ENCODE peak calls at places on chromosomes 2 and 18, in eight cellular contexts. One of them, this sample, is unnamed.

GRCh38 chr2:80548469-80548868 is 243.9 kb upstream of the LRRTM1 start:
- DNase-seq in HL-60: no peak
- DNase-seq in endothelial cell of umbilical vein: no peak
- DNase-seq in stomach: peak; percentile 40
- DNase-seq in transverse colon: no peak
- DNase-seq in sigmoid colon: no peak
- DNase-seq in GM12878: no peak
- DNase-seq in upper lobe of left lung: no peak
- DNase-seq in this sample: no peak

GRCh38 chr2:169693344-169693743 is 861 bp downstream of the CFAP210 start:
- DNase-seq in HL-60: peak; percentile 14
- DNase-seq in endothelial cell of umbilical vein: peak; percentile 31
- DNase-seq in stomach: no peak
- DNase-seq in transverse colon: no peak
- DNase-seq in sigmoid colon: no peak
- DNase-seq in GM12878: no peak
- DNase-seq in upper lobe of left lung: no peak
- DNase-seq in this sample: no peak

GRCh38 chr18:74898965-74899364 is 301.3 kb downstream of the ZNF407 start:
- DNase-seq in HL-60: no peak
- DNase-seq in endothelial cell of umbilical vein: peak; percentile 51
- DNase-seq in stomach: no peak
- DNase-seq in transverse colon: no peak
- DNase-seq in sigmoid colon: no peak
- DNase-seq in GM12878: no peak
- DNase-seq in upper lobe of left lung: no peak
- DNase-seq in this sample: no peak

GRCh38 chr2:140248623-140249022 is 1468.4 kb upstream of the NXPH2 start:
- DNase-seq in HL-60: no peak
- DNase-seq in endothelial cell of umbilical vein: no peak
- DNase-seq in stomach: no peak
- DNase-seq in transverse colon: no peak
- DNase-seq in sigmoid colon: no peak
- DNase-seq in GM12878: no peak
- DNase-seq in upper lobe of left lung: no peak
- DNase-seq in this sample: no peak

GRCh38 chr2:164028764-164029534 is 293.1 kb upstream of the FIGN start:
- DNase-seq in HL-60: no peak
- DNase-seq in endothelial cell of umbilical vein: no peak
- DNase-seq in stomach: no peak
- DNase-seq in transverse colon: no peak
- DNase-seq in sigmoid colon: no peak
- DNase-seq in GM12878: no peak
- DNase-seq in upper lobe of left lung: no peak
- DNase-seq in this sample: no peak

GRCh38 chr2:239143858-239144712 is 256.7 kb downstream of the HDAC4 start:
- DNase-seq in HL-60: no peak
- DNase-seq in endothelial cell of umbilical vein: peak; percentile 37
- DNase-seq in stomach: no peak
- DNase-seq in transverse colon: no peak
- DNase-seq in sigmoid colon: no peak
- DNase-seq in GM12878: no peak
- DNase-seq in upper lobe of left lung: no peak
- DNase-seq in this sample: peak; percentile 58

GRCh38 chr2:203175371-203175770 is 63.4 kb upstream of the CYP20A1 start:
- DNase-seq in HL-60: no peak
- DNase-seq in endothelial cell of umbilical vein: no peak
- DNase-seq in stomach: no peak
- DNase-seq in transverse colon: no peak
- DNase-seq in sigmoid colon: no peak
- DNase-seq in GM12878: no peak
- DNase-seq in upper lobe of left lung: no peak
- DNase-seq in this sample: no peak

GRCh38 chr18:45174755-45175154 is 440.5 kb upstream of the SLC14A2 start:
- DNase-seq in HL-60: no peak
- DNase-seq in endothelial cell of umbilical vein: no peak
- DNase-seq in stomach: no peak
- DNase-seq in transverse colon: no peak
- DNase-seq in sigmoid colon: no peak
- DNase-seq in GM12878: no peak
- DNase-seq in upper lobe of left lung: no peak
- DNase-seq in this sample: no peak

GRCh38 chr2:14480906-14481305 is 151.6 kb upstream of the LRATD1 start:
- DNase-seq in HL-60: no peak
- DNase-seq in endothelial cell of umbilical vein: no peak
- DNase-seq in stomach: no peak
- DNase-seq in transverse colon: no peak
- DNase-seq in sigmoid colon: no peak
- DNase-seq in GM12878: no peak
- DNase-seq in upper lobe of left lung: no peak
- DNase-seq in this sample: no peak

GRCh38 chr2:68103656-68104055 is 40.9 kb upstream of the C1D start:
- DNase-seq in HL-60: no peak
- DNase-seq in endothelial cell of umbilical vein: no peak
- DNase-seq in stomach: no peak
- DNase-seq in transverse colon: no peak
- DNase-seq in sigmoid colon: no peak
- DNase-seq in GM12878: no peak
- DNase-seq in upper lobe of left lung: no peak
- DNase-seq in this sample: no peak

GRCh38 chr2:202035089-202035940 is 1.7 kb downstream of the FZD7 start:
- DNase-seq in HL-60: no peak
- DNase-seq in endothelial cell of umbilical vein: no peak
- DNase-seq in stomach: peak; percentile 43
- DNase-seq in transverse colon: peak; percentile 60
- DNase-seq in sigmoid colon: peak; percentile 91
- DNase-seq in GM12878: no peak
- DNase-seq in upper lobe of left lung: peak; percentile 39
- DNase-seq in this sample: peak; percentile 83

GRCh38 chr2:31286961-31287550 is 53.1 kb downstream of the EHD3 start:
- DNase-seq in HL-60: no peak
- DNase-seq in endothelial cell of umbilical vein: peak; percentile 11
- DNase-seq in stomach: no peak
- DNase-seq in transverse colon: no peak
- DNase-seq in sigmoid colon: no peak
- DNase-seq in GM12878: no peak
- DNase-seq in upper lobe of left lung: no peak
- DNase-seq in this sample: no peak

GRCh38 chr2:133197156-133197555 is 371.1 kb downstream of the NCKAP5 start:
- DNase-seq in HL-60: no peak
- DNase-seq in endothelial cell of umbilical vein: no peak
- DNase-seq in stomach: no peak
- DNase-seq in transverse colon: no peak
- DNase-seq in sigmoid colon: no peak
- DNase-seq in GM12878: no peak
- DNase-seq in upper lobe of left lung: no peak
- DNase-seq in this sample: no peak

GRCh38 chr2:133194777-133195335 is 373.4 kb downstream of the NCKAP5 start:
- DNase-seq in HL-60: no peak
- DNase-seq in endothelial cell of umbilical vein: no peak
- DNase-seq in stomach: no peak
- DNase-seq in transverse colon: no peak
- DNase-seq in sigmoid colon: no peak
- DNase-seq in GM12878: no peak
- DNase-seq in upper lobe of left lung: no peak
- DNase-seq in this sample: no peak

GRCh38 chr2:133194068-133194655 is 374.1 kb downstream of the NCKAP5 start:
- DNase-seq in HL-60: no peak
- DNase-seq in endothelial cell of umbilical vein: peak; percentile 38
- DNase-seq in stomach: no peak
- DNase-seq in transverse colon: no peak
- DNase-seq in sigmoid colon: no peak
- DNase-seq in GM12878: no peak
- DNase-seq in upper lobe of left lung: no peak
- DNase-seq in this sample: no peak

GRCh38 chr2:133193544-133193943 is 374.7 kb downstream of the NCKAP5 start:
- DNase-seq in HL-60: no peak
- DNase-seq in endothelial cell of umbilical vein: no peak
- DNase-seq in stomach: no peak
- DNase-seq in transverse colon: no peak
- DNase-seq in sigmoid colon: no peak
- DNase-seq in GM12878: no peak
- DNase-seq in upper lobe of left lung: no peak
- DNase-seq in this sample: no peak

DNA sequence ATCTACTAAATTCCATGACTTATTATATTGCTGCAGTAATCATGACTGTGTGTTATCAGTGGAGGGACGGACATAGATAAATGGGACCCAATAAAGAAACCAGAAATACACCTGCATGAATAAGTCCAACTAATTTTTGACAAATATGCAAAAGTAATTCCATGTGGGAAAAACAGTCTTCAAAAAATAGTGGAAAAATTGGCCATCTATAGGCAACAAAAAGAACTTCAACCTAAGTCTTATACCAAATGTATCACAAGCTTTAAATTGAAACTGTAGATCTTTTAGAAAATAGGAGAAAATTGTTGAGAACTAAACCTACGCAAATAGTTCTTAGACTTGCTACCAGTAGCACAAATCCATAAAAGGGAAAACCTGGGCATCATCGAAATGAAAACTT is 376.2 kb downstream of the NCKAP5 start:
- DNase-seq in HL-60: no peak
- DNase-seq in endothelial cell of umbilical vein: no peak
- DNase-seq in stomach: no peak
- DNase-seq in transverse colon: no peak
- DNase-seq in sigmoid colon: no peak
- DNase-seq in GM12878: no peak
- DNase-seq in upper lobe of left lung: no peak
- DNase-seq in this sample: no peak
- TF ChIP-seq CTCF in HL-60: no peak
- TF ChIP-seq CTCF in endothelial cell of umbilical vein: no peak
- TF ChIP-seq CTCF in stomach: no peak
- TF ChIP-seq CTCF in transverse colon: no peak
- TF ChIP-seq CTCF in sigmoid colon: no peak
- TF ChIP-seq CTCF in GM12878: no peak
- TF ChIP-seq CTCF in upper lobe of left lung: no peak
- TF ChIP-seq CTCF in this sample: no peak

GRCh38 chr2:195656859-195657633 is at the start of gene SLC39A10:
- DNase-seq in HL-60: peak; percentile 96
- DNase-seq in endothelial cell of umbilical vein: peak; percentile 100
- DNase-seq in stomach: peak; percentile 99
- DNase-seq in transverse colon: peak; percentile 99
- DNase-seq in sigmoid colon: peak; percentile 99
- DNase-seq in GM12878: peak; percentile 93
- DNase-seq in upper lobe of left lung: peak; percentile 98
- DNase-seq in this sample: peak; percentile 100
- TF ChIP-seq POLR2AphosphoS5 in HL-60: peak; percentile 95
- TF ChIP-seq POLR2AphosphoS5 in endothelial cell of umbilical vein: peak; percentile 96
- TF ChIP-seq POLR2AphosphoS5 in stomach: peak; percentile 99
- TF ChIP-seq POLR2AphosphoS5 in transverse colon: peak; percentile 99
- TF ChIP-seq POLR2AphosphoS5 in sigmoid colon: peak; percentile 98
- TF ChIP-seq POLR2AphosphoS5 in GM12878: peak; percentile 98
- TF ChIP-seq POLR2AphosphoS5 in upper lobe of left lung: peak; percentile 96
- TF ChIP-seq POLR2AphosphoS5 in this sample: peak; percentile 100

DNA sequence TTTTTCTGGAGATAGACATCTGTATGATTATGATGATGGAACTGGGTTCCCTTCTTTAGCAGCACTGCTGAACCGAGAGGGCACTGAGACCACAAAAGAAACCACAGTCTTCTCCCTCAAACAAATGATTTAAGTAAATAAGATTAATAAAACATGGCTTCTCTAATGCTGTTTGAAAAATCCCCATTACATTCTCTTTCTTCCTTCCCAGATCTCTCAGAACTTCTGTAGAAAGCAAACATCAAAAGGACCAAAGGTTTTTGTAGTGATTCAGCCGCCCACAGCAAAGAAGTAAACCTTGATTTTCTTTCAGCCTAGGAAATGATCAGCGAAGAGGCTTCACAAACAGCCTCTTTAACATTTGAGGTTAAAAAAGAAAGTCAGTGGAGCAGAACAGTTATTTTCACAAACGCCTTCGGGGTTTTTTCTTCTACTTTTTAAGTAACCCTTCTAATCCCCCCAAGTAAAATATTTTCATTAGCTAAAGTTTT is 89.4 kb downstream of the UPP2 start:
- DNase-seq in HL-60: no peak
- DNase-seq in endothelial cell of umbilical vein: no peak
- DNase-seq in stomach: no peak
- DNase-seq in transverse colon: no peak
- DNase-seq in sigmoid colon: no peak
- DNase-seq in GM12878: peak; percentile 48
- DNase-seq in upper lobe of left lung: no peak
- DNase-seq in this sample: no peak
- H3K4me3 ChIP-seq in HL-60: no peak overlapping the region
- H3K4me3 ChIP-seq in endothelial cell of umbilical vein: no peak overlapping the region
- H3K4me3 ChIP-seq in stomach: peak overlapping the region; percentile 16
- H3K4me3 ChIP-seq in transverse colon: no peak overlapping the region
- H3K4me3 ChIP-seq in sigmoid colon: no peak overlapping the region
- H3K4me3 ChIP-seq in GM12878: peak overlapping the region; percentile 34
- H3K4me3 ChIP-seq in upper lobe of left lung: no peak overlapping the region
- H3K4me3 ChIP-seq in this sample: no peak overlapping the region

GRCh38 chr2:1655461-1655860 is 88.9 kb downstream of the PXDN start:
- DNase-seq in HL-60: no peak
- DNase-seq in endothelial cell of umbilical vein: no peak
- DNase-seq in stomach: no peak
- DNase-seq in transverse colon: no peak
- DNase-seq in sigmoid colon: peak; percentile 19
- DNase-seq in GM12878: no peak
- DNase-seq in upper lobe of left lung: no peak
- DNase-seq in this sample: peak; percentile 41

GRCh38 chr2:1654696-1655374 is 89.5 kb downstream of the PXDN start:
- DNase-seq in HL-60: no peak
- DNase-seq in endothelial cell of umbilical vein: no peak
- DNase-seq in stomach: peak; percentile 17
- DNase-seq in transverse colon: no peak
- DNase-seq in sigmoid colon: peak; percentile 40
- DNase-seq in GM12878: no peak
- DNase-seq in upper lobe of left lung: no peak
- DNase-seq in this sample: peak; percentile 35

GRCh38 chr2:1656961-1657841 is 87.1 kb downstream of the PXDN start:
- DNase-seq in HL-60: no peak
- DNase-seq in endothelial cell of umbilical vein: no peak
- DNase-seq in stomach: no peak
- DNase-seq in transverse colon: peak; percentile 6
- DNase-seq in sigmoid colon: peak; percentile 63
- DNase-seq in GM12878: no peak
- DNase-seq in upper lobe of left lung: peak; percentile 19
- DNase-seq in this sample: peak; percentile 73

GRCh38 chr2:1658394-1659151 is 85.7 kb downstream of the PXDN start:
- DNase-seq in HL-60: no peak
- DNase-seq in endothelial cell of umbilical vein: no peak
- DNase-seq in stomach: no peak
- DNase-seq in transverse colon: peak; percentile 6
- DNase-seq in sigmoid colon: peak; percentile 60
- DNase-seq in GM12878: no peak
- DNase-seq in upper lobe of left lung: peak; percentile 17
- DNase-seq in this sample: peak; percentile 69

DNA sequence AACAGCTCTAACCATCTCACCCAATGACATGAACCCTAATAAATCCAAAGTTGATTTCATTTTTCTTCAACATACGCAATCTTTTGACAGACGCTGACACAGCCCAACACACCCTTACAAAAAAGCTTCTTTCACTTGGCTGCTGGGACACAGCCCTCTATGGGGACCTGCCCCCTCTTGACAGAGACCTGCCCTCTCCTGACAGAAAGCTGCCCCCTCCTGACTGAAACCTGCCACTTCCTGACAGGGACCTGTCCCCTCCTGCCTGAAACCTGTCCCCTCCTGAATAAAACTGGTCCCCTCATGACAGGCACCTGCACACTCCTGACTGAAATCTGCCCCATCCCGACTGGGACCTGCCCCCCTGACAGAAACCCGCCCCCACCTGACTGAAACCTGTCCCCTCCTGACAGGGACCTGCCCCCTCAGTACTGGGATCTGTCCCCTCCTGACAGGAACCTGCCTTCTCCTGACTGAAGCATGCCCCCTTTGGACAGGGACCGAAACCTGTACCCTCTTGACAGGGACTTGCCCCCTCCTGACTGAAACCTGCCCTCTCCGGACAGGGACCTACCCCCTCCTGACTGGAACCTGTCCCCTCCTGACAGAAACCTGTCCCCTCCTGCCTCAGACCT is 87.9 kb downstream of the PXDN start:
- DNase-seq in HL-60: no peak
- DNase-seq in endothelial cell of umbilical vein: no peak
- DNase-seq in stomach: no peak
- DNase-seq in transverse colon: peak; percentile 8
- DNase-seq in sigmoid colon: peak; percentile 58
- DNase-seq in GM12878: no peak
- DNase-seq in upper lobe of left lung: peak; percentile 17
- DNase-seq in this sample: peak; percentile 49
- TF ChIP-seq CTCF in HL-60: no peak
- TF ChIP-seq CTCF in endothelial cell of umbilical vein: no peak
- TF ChIP-seq CTCF in stomach: no peak
- TF ChIP-seq CTCF in transverse colon: peak; percentile 22
- TF ChIP-seq CTCF in sigmoid colon: no peak
- TF ChIP-seq CTCF in GM12878: no peak
- TF ChIP-seq CTCF in upper lobe of left lung: no peak
- TF ChIP-seq CTCF in this sample: no peak